ENCODE peak calls at places on chromosomes 6 and 20, in six cellular contexts. One of them, this sample, is unnamed.

GRCh38 chr20:44187054-44187762 is at the start of gene JPH2:
- DNase-seq in tibial artery: peak
- DNase-seq in A549: peak
- DNase-seq in right atrium auricular region: peak
- DNase-seq in IMR-90: peak
- DNase-seq in H9: peak
- DNase-seq in this sample: no peak

GRCh38 chr6:43943781-43944250 is 173.8 kb downstream of the VEGFA start:
- DNase-seq in H9: peak
- DNase-seq in right atrium auricular region: no peak
- DNase-seq in IMR-90: no peak
- DNase-seq in tibial artery: no peak
- DNase-seq in A549: no peak
- DNase-seq in this sample: no peak

GRCh38 chr6:163945813-163946212 is 531.3 kb downstream of the QKI start:
- DNase-seq in H9: no peak
- DNase-seq in A549: no peak
- DNase-seq in right atrium auricular region: no peak
- DNase-seq in IMR-90: no peak
- DNase-seq in tibial artery: no peak
- DNase-seq in this sample: no peak

GRCh38 chr6:70622426-70622825 is 45.3 kb upstream of the SMAP1 start:
- DNase-seq in tibial artery: no peak
- DNase-seq in A549: no peak
- DNase-seq in H9: no peak
- DNase-seq in IMR-90: no peak
- DNase-seq in right atrium auricular region: no peak
- DNase-seq in this sample: no peak

GRCh38 chr20:52171025-52171424 is 20.6 kb downstream of the ZFP64 start:
- DNase-seq in H9: no peak
- DNase-seq in right atrium auricular region: no peak
- DNase-seq in A549: no peak
- DNase-seq in tibial artery: no peak
- DNase-seq in IMR-90: no peak
- DNase-seq in this sample: no peak

GRCh38 chr20:14581731-14582130 is 244.3 kb upstream of the FLRT3 start:
- DNase-seq in A549: no peak
- DNase-seq in tibial artery: no peak
- DNase-seq in IMR-90: no peak
- DNase-seq in right atrium auricular region: no peak
- DNase-seq in H9: no peak
- DNase-seq in this sample: no peak

GRCh38 chr6:15905488-15906392 is 223.1 kb upstream of the MYLIP start:
- DNase-seq in IMR-90: no peak
- DNase-seq in tibial artery: no peak
- DNase-seq in H9: no peak
- DNase-seq in A549: no peak
- DNase-seq in right atrium auricular region: no peak
- DNase-seq in this sample: no peak

GRCh38 chr6:20769651-20770050 is 235.4 kb downstream of the CDKAL1 start:
- DNase-seq in H9: no peak
- DNase-seq in tibial artery: no peak
- DNase-seq in IMR-90: no peak
- DNase-seq in right atrium auricular region: no peak
- DNase-seq in A549: no peak
- DNase-seq in this sample: no peak

GRCh38 chr20:33370296-33370695 is 31.0 kb downstream of the CDK5RAP1 start:
- DNase-seq in tibial artery: no peak
- DNase-seq in A549: no peak
- DNase-seq in IMR-90: no peak
- DNase-seq in right atrium auricular region: no peak
- DNase-seq in H9: no peak
- DNase-seq in this sample: no peak

GRCh38 chr20:48697845-48698491 is 129.8 kb downstream of the PREX1 start:
- DNase-seq in H9: no peak
- DNase-seq in tibial artery: peak
- DNase-seq in right atrium auricular region: no peak
- DNase-seq in A549: peak
- DNase-seq in IMR-90: peak
- DNase-seq in this sample: peak

GRCh38 chr6:14601490-14601889 is 483.9 kb downstream of the CD83 start:
- DNase-seq in right atrium auricular region: no peak
- DNase-seq in A549: no peak
- DNase-seq in IMR-90: no peak
- DNase-seq in H9: no peak
- DNase-seq in tibial artery: no peak
- DNase-seq in this sample: no peak

GRCh38 chr6:50718566-50718965 is 5.2 kb downstream of the TFAP2D start:
- DNase-seq in tibial artery: no peak
- DNase-seq in H9: no peak
- DNase-seq in IMR-90: no peak
- DNase-seq in right atrium auricular region: no peak
- DNase-seq in A549: no peak
- DNase-seq in this sample: no peak

DNA sequence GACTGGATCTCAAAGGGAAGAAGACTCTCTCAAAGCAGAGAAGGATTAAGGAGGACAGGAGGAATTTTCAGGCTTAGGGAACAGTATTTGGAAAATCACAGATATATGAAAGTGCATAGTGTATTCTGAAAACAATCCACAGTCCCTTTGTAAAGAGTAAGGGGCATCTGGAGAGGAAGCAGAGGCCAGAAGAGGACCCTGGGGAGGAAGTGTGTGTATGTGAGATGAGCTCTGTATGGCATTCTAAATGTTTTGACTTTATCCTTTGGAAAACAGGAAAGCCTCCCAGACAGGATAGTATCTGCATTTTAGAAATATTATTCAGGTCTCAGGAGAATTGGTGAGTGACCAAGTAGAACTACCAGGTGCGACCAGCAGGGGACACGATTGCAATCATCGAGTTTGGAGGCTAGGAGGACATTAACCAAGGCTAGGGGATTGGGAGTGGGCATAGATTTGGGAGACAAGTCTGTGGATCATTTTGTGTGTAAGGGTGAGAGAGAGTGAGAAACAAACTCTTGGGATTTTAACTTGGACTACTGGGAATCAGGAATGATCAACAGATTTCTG is 38.3 kb upstream of the FAM184A start:
- DNase-seq in H9: no peak
- DNase-seq in IMR-90: no peak
- DNase-seq in A549: no peak
- DNase-seq in right atrium auricular region: no peak
- DNase-seq in tibial artery: no peak
- DNase-seq in this sample: no peak
- TF ChIP-seq CTCF in H9: peak
- TF ChIP-seq CTCF in IMR-90: no peak
- TF ChIP-seq CTCF in A549: no peak
- TF ChIP-seq CTCF in right atrium auricular region: no peak
- TF ChIP-seq CTCF in tibial artery: no peak
- TF ChIP-seq CTCF in this sample: peak

GRCh38 chr6:30883476-30883742 is 910 bp upstream of the DDR1 start:
- DNase-seq in IMR-90: no peak
- DNase-seq in tibial artery: no peak
- DNase-seq in H9: no peak
- DNase-seq in right atrium auricular region: no peak
- DNase-seq in A549: no peak
- DNase-seq in this sample: no peak
- TF ChIP-seq CTCF in IMR-90: no peak
- TF ChIP-seq CTCF in tibial artery: no peak
- TF ChIP-seq CTCF in H9: no peak
- TF ChIP-seq CTCF in right atrium auricular region: no peak
- TF ChIP-seq CTCF in A549: no peak
- TF ChIP-seq CTCF in this sample: no peak

GRCh38 chr6:119974430-119975159 is 625.0 kb upstream of the MAN1A1 start:
- DNase-seq in right atrium auricular region: no peak
- DNase-seq in tibial artery: no peak
- DNase-seq in H9: no peak
- DNase-seq in IMR-90: no peak
- DNase-seq in A549: no peak
- DNase-seq in this sample: no peak

GRCh38 chr6:119980802-119981201 is 631.2 kb upstream of the MAN1A1 start:
- DNase-seq in tibial artery: no peak
- DNase-seq in IMR-90: no peak
- DNase-seq in H9: no peak
- DNase-seq in A549: no peak
- DNase-seq in right atrium auricular region: no peak
- DNase-seq in this sample: no peak

GRCh38 chr6:119978274-119978889 is 628.8 kb upstream of the MAN1A1 start:
- DNase-seq in right atrium auricular region: no peak
- DNase-seq in IMR-90: peak
- DNase-seq in tibial artery: no peak
- DNase-seq in H9: no peak
- DNase-seq in A549: no peak
- DNase-seq in this sample: no peak

DNA sequence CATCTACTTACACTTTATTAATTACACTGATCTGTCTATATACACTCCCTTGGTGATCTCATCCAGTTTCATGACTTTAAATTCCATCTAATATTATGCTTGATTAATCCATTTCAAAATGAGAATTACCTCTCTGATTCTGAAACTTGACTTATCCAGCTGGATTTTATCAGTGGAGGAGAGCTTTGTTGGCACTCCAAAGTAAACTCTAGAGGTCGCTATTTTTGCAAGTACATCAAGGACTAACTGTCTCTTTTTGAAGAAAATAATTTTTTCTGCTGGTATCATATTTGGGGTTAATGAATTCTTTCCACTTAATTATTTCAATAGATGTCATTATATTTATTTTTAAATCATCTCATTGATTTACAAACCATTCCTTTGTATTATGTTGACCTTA is 630.3 kb upstream of the MAN1A1 start:
- DNase-seq in right atrium auricular region: no peak
- DNase-seq in IMR-90: peak
- DNase-seq in H9: no peak
- DNase-seq in A549: no peak
- DNase-seq in tibial artery: no peak
- DNase-seq in this sample: no peak
- TF ChIP-seq CTCF in right atrium auricular region: no peak
- TF ChIP-seq CTCF in IMR-90: peak
- TF ChIP-seq CTCF in H9: peak
- TF ChIP-seq CTCF in A549: no peak
- TF ChIP-seq CTCF in tibial artery: no peak
- TF ChIP-seq CTCF in this sample: peak

GRCh38 chr6:36737043-36737785 is 39.6 kb downstream of the RAB44 start:
- DNase-seq in H9: no peak
- DNase-seq in tibial artery: no peak
- DNase-seq in A549: no peak
- DNase-seq in IMR-90: no peak
- DNase-seq in right atrium auricular region: no peak
- DNase-seq in this sample: no peak

GRCh38 chr6:36738108-36738507 is 40.5 kb downstream of the RAB44 start:
- DNase-seq in right atrium auricular region: no peak
- DNase-seq in IMR-90: no peak
- DNase-seq in H9: no peak
- DNase-seq in tibial artery: no peak
- DNase-seq in A549: no peak
- DNase-seq in this sample: no peak

GRCh38 chr6:36734486-36735060 is 36.9 kb downstream of the RAB44 start:
- DNase-seq in right atrium auricular region: no peak
- DNase-seq in A549: no peak
- DNase-seq in IMR-90: no peak
- DNase-seq in H9: no peak
- DNase-seq in tibial artery: no peak
- DNase-seq in this sample: no peak

GRCh38 chr6:36733300-36733699 is 35.7 kb downstream of the RAB44 start:
- DNase-seq in right atrium auricular region: no peak
- DNase-seq in IMR-90: no peak
- DNase-seq in H9: no peak
- DNase-seq in A549: no peak
- DNase-seq in tibial artery: no peak
- DNase-seq in this sample: no peak

DNA sequence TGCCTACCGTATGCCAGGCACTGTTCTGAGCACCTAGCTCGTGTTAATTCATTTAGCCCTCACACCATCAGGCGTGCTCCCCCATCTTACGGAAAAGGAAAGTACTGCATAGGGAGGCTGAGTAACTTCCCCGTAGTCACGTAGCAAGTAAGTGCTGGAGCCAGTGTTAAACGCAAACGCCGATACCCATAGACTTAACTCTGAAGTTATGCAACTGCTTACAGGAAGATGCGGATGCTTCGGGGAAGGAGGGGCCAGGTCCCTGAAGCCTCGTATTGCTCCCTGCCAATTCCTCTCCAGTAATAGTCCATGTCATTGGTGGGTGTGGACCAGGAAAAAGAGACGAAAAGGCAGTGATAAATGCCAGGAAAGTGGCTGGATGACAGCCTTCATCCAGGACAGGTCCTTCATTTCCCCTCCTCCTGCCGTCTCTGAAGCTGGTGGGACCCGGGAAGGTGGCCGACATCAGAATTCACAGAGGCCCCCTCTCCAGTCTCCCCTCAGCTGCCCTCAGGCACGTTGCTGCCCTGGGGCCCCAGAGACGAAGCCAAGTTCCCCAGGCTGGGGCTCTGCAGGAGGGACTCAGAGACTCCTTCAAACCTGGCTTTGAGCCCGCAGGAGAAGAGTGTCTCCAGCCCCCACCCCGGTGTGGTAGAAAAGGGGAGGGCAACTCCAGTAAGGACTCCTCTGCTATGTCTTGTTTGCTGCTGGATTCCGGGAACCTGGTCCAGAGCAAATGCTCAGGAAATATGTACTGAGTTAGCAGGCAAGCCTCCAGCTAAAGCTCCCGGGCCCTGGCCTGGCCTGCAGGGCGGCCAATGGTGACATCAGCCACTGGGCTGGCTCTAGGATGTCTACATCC is 37.7 kb downstream of the RAB44 start:
- DNase-seq in right atrium auricular region: peak
- DNase-seq in IMR-90: peak
- DNase-seq in A549: no peak
- DNase-seq in H9: no peak
- DNase-seq in tibial artery: peak
- DNase-seq in this sample: no peak
- TF ChIP-seq CTCF in right atrium auricular region: no peak
- TF ChIP-seq CTCF in IMR-90: peak
- TF ChIP-seq CTCF in A549: no peak
- TF ChIP-seq CTCF in H9: no peak
- TF ChIP-seq CTCF in tibial artery: peak
- TF ChIP-seq CTCF in this sample: no peak

GRCh38 chr6:98769546-98769945 is 64.8 kb upstream of the POU3F2 start:
- DNase-seq in tibial artery: no peak
- DNase-seq in H9: peak
- DNase-seq in A549: peak
- DNase-seq in IMR-90: peak
- DNase-seq in right atrium auricular region: no peak
- DNase-seq in this sample: no peak
- TF ChIP-seq CTCF in tibial artery: no peak
- TF ChIP-seq CTCF in H9: peak
- TF ChIP-seq CTCF in A549: no peak
- TF ChIP-seq CTCF in IMR-90: no peak
- TF ChIP-seq CTCF in right atrium auricular region: no peak
- TF ChIP-seq CTCF in this sample: no peak

GRCh38 chr6:100568255-100568654 is 103.5 kb upstream of the SIM1 start:
- DNase-seq in A549: no peak
- DNase-seq in tibial artery: no peak
- DNase-seq in H9: no peak
- DNase-seq in IMR-90: no peak
- DNase-seq in right atrium auricular region: no peak
- DNase-seq in this sample: no peak

GRCh38 chr6:100574836-100575235 is 110.1 kb upstream of the SIM1 start:
- DNase-seq in tibial artery: no peak
- DNase-seq in IMR-90: no peak
- DNase-seq in H9: no peak
- DNase-seq in A549: no peak
- DNase-seq in right atrium auricular region: no peak
- DNase-seq in this sample: no peak

GRCh38 chr6:100577425-100577824 is 112.7 kb upstream of the SIM1 start:
- DNase-seq in right atrium auricular region: no peak
- DNase-seq in IMR-90: no peak
- DNase-seq in tibial artery: no peak
- DNase-seq in A549: no peak
- DNase-seq in H9: no peak
- DNase-seq in this sample: no peak

GRCh38 chr6:100573169-100573568 is 108.4 kb upstream of the SIM1 start:
- DNase-seq in tibial artery: no peak
- DNase-seq in right atrium auricular region: no peak
- DNase-seq in H9: no peak
- DNase-seq in IMR-90: peak
- DNase-seq in A549: peak
- DNase-seq in this sample: no peak
- TF ChIP-seq CTCF in tibial artery: no peak
- TF ChIP-seq CTCF in right atrium auricular region: no peak
- TF ChIP-seq CTCF in H9: peak
- TF ChIP-seq CTCF in IMR-90: peak
- TF ChIP-seq CTCF in A549: peak
- TF ChIP-seq CTCF in this sample: peak

This sample was measured in mesothelial cell of epicardium.